ENCODE peak calls at places on chromosomes 3 and 15, in ten cellular contexts. P, X, M, O, Q, T, Y, G, N and A are unnamed samples.

GRCh38 chr3:101183151-101183550 is 137.2 kb downstream of the IMPG2 start:
- DNase-seq in T (no peak), P (no peak), O (no peak), G (no peak), X (no peak), Q (no peak), M (no peak), N (no peak), Y (no peak), A (no peak)

GRCh38 chr3:30286007-30286669 is 320.3 kb upstream of the TGFBR2 start:
- DNase-seq in M (peak), G (peak), Y (no peak), P (peak), Q (peak), N (no peak), T (peak), O (no peak), X (no peak), A (no peak)

GRCh38 chr3:103181175-103181574 is 746.4 kb downstream of the ZPLD1 start:
- DNase-seq in Q (no peak), X (no peak), N (no peak), O (no peak), M (peak), G (no peak), T (no peak), P (no peak), Y (no peak), A (no peak)

GRCh38 chr3:385151-385550 is 188.6 kb downstream of the CHL1 start:
- DNase-seq in P (peak), M (peak), X (no peak), Q (no peak), T (no peak), O (no peak), G (peak), Y (no peak), N (no peak), A (no peak)

GRCh38 chr3:11803977-11804903 is 42.4 kb downstream of the TAMM41 start:
- DNase-seq in Q (peak), X (no peak), O (no peak), N (peak), T (peak), G (peak), M (peak), Y (peak), P (peak), A (peak)

GRCh38 chr15:52642386-52643361 is 36.5 kb downstream of the ATOSA start:
- DNase-seq in O (no peak), X (no peak), P (peak), N (no peak), G (no peak), Q (no peak), Y (no peak), M (peak), T (no peak), A (no peak)

GRCh38 chr15:60272623-60273022 is 125.2 kb downstream of the ANXA2 start:
- DNase-seq in P (no peak), N (no peak), Y (no peak), T (no peak), Q (no peak), O (no peak), X (no peak), M (no peak), G (no peak), A (no peak)

GRCh38 chr3:61442696-61443095 is 118.7 kb upstream of the PTPRG start:
- DNase-seq in O (no peak), N (no peak), P (peak), M (peak), Y (no peak), Q (no peak), G (no peak), T (no peak), X (no peak), A (no peak)

GRCh38 chr3:53269888-53270880 is 14.4 kb upstream of the TKT start:
- DNase-seq in O (no peak), Y (peak), Q (peak), X (peak), G (peak), N (peak), M (peak), T (peak), P (peak), A (peak)

GRCh38 chr15:28873585-28874139 is 12.1 kb upstream of the APBA2 start:
- DNase-seq in M (no peak), O (no peak), X (no peak), N (no peak), P (no peak), Y (no peak), Q (no peak), G (no peak), T (no peak), A (no peak)
- TF ChIP-seq CTCF in M (no peak), O (no peak), X (no peak), N (no peak), P (no peak), Y (no peak), Q (no peak), G (peak), T (no peak), A (no peak)

GRCh38 chr3:127761101-127761802 is 61.1 kb downstream of the MGLL start:
- DNase-seq in O (no peak), Q (no peak), P (no peak), M (no peak), Y (no peak), T (no peak), X (no peak), G (no peak), N (no peak), A (no peak)
- TF ChIP-seq CTCF in O (no peak), Q (peak), P (no peak), M (no peak), Y (no peak), T (no peak), X (no peak), G (no peak), N (no peak), A (no peak)

DNA sequence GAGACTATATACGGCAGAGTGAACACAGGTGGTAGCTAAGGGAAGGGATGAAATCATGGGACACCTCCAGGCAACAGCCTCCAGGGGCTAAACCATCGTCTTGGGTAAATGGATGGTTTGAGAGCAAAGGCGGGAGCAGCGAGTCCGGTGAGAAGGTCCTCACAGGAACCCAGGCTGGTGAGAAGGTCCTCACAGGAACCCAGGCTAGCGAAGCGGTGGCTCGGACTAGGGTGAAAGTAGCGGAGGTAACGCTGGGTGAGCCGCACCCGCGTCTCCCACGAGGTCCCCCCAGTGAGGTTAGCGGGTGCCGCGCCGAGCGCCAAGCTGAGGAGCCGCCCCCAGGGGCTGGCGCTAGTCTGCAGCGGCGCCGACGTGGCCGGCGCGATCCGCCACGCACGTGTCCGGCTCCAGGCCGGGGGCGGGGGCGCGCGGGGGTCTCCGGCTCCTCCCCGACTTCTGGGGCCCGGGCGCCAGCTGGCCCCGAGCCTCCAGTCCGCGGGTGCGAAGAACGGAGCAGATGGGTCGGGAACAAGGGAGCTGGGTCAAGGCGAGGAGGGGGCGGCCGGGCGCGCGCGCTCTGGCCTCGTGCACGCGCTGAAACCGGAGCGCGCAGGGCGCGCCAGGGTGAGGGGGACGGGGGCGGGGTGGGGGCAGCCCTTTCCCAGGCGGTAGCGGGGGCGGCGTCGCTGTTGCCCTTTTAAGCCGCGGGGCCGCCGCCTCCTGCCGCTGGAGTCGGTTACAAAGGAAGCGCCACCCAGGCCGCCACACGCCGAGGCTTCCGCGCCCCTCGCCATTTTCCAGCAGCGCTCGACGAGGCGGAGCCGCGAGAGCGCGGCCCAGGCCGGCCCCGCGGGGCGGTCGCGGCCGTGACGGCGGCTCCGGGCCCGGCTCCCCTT is at the start of gene UBE2Q2:
- DNase-seq in G (no peak), T (peak), M (peak), N (peak), X (peak), Y (peak), P (peak), O (peak), Q (peak), A (peak)
- TF ChIP-seq CTCF in G (no peak), T (no peak), M (no peak), N (peak), X (no peak), Y (no peak), P (no peak), O (no peak), Q (no peak), A (no peak)

GRCh38 chr3:111299070-111299672 is 227.6 kb downstream of the NECTIN3 start:
- DNase-seq in N (no peak), O (no peak), G (no peak), P (peak), M (peak), X (no peak), T (no peak), Y (no peak), Q (no peak), A (no peak)
- TF ChIP-seq CTCF in N (no peak), O (no peak), G (no peak), P (peak), M (no peak), X (no peak), T (peak), Y (no peak), Q (no peak), A (no peak)

GRCh38 chr3:132657869-132658747 is 1.5 kb downstream of the ACAD11 start:
- DNase-seq in T (no peak), Y (no peak), N (no peak), X (no peak), M (no peak), O (no peak), P (no peak), Q (no peak), G (no peak), A (no peak)

GRCh38 chr3:132660056-132660744 is at the start of gene UBA5:
- DNase-seq in Y (peak), Q (peak), T (peak), X (peak), P (peak), O (peak), N (peak), G (no peak), M (peak), A (peak)

GRCh38 chr3:132659000-132659369 is 624 bp downstream of the ACAD11 start:
- DNase-seq in X (no peak), Q (peak), O (no peak), N (no peak), P (no peak), M (no peak), Y (no peak), T (no peak), G (no peak), A (no peak)

GRCh38 chr3:132660745-132661067 is 577 bp downstream of the UBA5 start:
- DNase-seq in N (no peak), Q (no peak), X (no peak), O (no peak), Y (no peak), T (no peak), G (no peak), M (peak), P (peak), A (no peak)

GRCh38 chr3:132659370-132660055 is at the start of gene ACAD11:
- DNase-seq in G (no peak), T (peak), Q (peak), O (peak), M (peak), N (peak), X (peak), Y (peak), P (peak), A (peak)
- TF ChIP-seq CTCF in G (peak), T (peak), Q (peak), O (peak), M (peak), N (peak), X (peak), Y (peak), P (peak), A (peak)